ENCODE peak calls at places on chromosome 5, in seven cellular contexts. I, M, Y, G, K, B and R are unnamed samples.

GRCh38 chr5:91031396-91031741 is 351.7 kb downstream of the ARRDC3 start:
- DNase-seq in G (no peak), K (no peak), B (no peak), I (no peak), M (no peak), Y (no peak), R (no peak)

GRCh38 chr5:135608361-135608760 is 29.6 kb upstream of the CXCL14 start:
- DNase-seq in I (no peak), M (no peak), B (no peak), G (no peak), K (no peak), Y (no peak), R (no peak)

GRCh38 chr5:52856564-52856963 is 68.8 kb downstream of the ITGA1 start:
- DNase-seq in G (no peak), I (no peak), B (no peak), Y (no peak), M (no peak), K (no peak), R (no peak)

GRCh38 chr5:102794047-102794446 is 38.9 kb downstream of the PAM start:
- DNase-seq in G (no peak), M (no peak), B (no peak), K (no peak), I (no peak), Y (no peak), R (no peak)

GRCh38 chr5:16418471-16418922 is 47.1 kb downstream of the ZNF622 start:
- DNase-seq in K (no peak), M (no peak), G (no peak), I (no peak), B (no peak), Y (no peak), R (no peak)

GRCh38 chr5:125002727-125003598 is 256.5 kb upstream of the ZNF608 start:
- DNase-seq in B (no peak), M (no peak), Y (no peak), I (no peak), G (no peak), K (no peak), R (no peak)

GRCh38 chr5:73266925-73267775 is 94.2 kb downstream of the TMEM174 start:
- DNase-seq in K (no peak), Y (no peak), B (no peak), I (no peak), G (no peak), M (no peak), R (no peak)

GRCh38 chr5:76789991-76790571 is 28.7 kb upstream of the F2RL1 start:
- DNase-seq in G (no peak), B (no peak), K (no peak), Y (no peak), I (no peak), M (no peak), R (no peak)

GRCh38 chr5:134267366-134268018 is 41.6 kb upstream of the PPP2CA start:
- DNase-seq in I (no peak), Y (no peak), G (no peak), B (no peak), M (no peak), K (no peak), R (no peak)

GRCh38 chr5:127599847-127600246 is 49.0 kb upstream of the CTXN3 start:
- DNase-seq in I (no peak), M (no peak), B (no peak), K (no peak), G (no peak), Y (no peak), R (no peak)

GRCh38 chr5:163504091-163504931 is 1.1 kb upstream of the MAT2B start:
- DNase-seq in M (no peak), K (peak), G (no peak), Y (no peak), B (peak), I (no peak), R (peak)

GRCh38 chr5:6667648-6668047 is 34.4 kb downstream of the SRD5A1 start:
- DNase-seq in B (no peak), G (no peak), K (no peak), I (no peak), Y (no peak), M (no peak), R (no peak)

GRCh38 chr5:21680196-21680595 is 1172.9 kb downstream of the CDH12 start:
- DNase-seq in M (peak), B (no peak), Y (no peak), K (no peak), I (no peak), G (no peak), R (no peak)

GRCh38 chr5:149363936-149364335 is 6.1 kb downstream of the PCYOX1L start:
- DNase-seq in I (no peak), Y (no peak), B (no peak), M (no peak), G (no peak), K (no peak), R (no peak)

GRCh38 chr5:174235226-174235992 is 189.9 kb downstream of the NSG2 start:
- DNase-seq in G (no peak), I (no peak), Y (no peak), B (no peak), K (no peak), M (no peak), R (peak)

GRCh38 chr5:72387985-72388384 is 67.8 kb downstream of the PTCD2 start:
- DNase-seq in B (no peak), I (no peak), Y (peak), G (no peak), M (no peak), K (no peak), R (no peak)

GRCh38 chr5:147628054-147628895 is 118.4 kb upstream of the DPYSL3 start:
- DNase-seq in G (peak), K (no peak), I (peak), M (peak), B (peak), Y (peak), R (no peak)

GRCh38 chr5:179980767-179981166 is 73.1 kb upstream of the TBC1D9B start:
- DNase-seq in K (no peak), B (no peak), M (no peak), Y (no peak), G (no peak), I (no peak), R (no peak)

GRCh38 chr5:149228610-149229297 is 42.9 kb upstream of the AFAP1L1 start:
- DNase-seq in I (no peak), B (no peak), G (no peak), M (no peak), Y (peak), K (no peak), R (no peak)

GRCh38 chr5:161847896-161848510 is at the start of gene GABRA1:
- DNase-seq in I (no peak), B (no peak), K (no peak), G (no peak), M (no peak), Y (no peak), R (no peak)

GRCh38 chr5:38831909-38832308 is 13.9 kb upstream of the OSMR start:
- DNase-seq in M (no peak), K (no peak), B (no peak), G (no peak), I (no peak), Y (no peak), R (no peak)

GRCh38 chr5:115932991-115933390 is 29.3 kb upstream of the LVRN start:
- DNase-seq in I (no peak), G (no peak), K (no peak), M (no peak), Y (no peak), B (no peak), R (no peak)